ENCODE peak calls at places on chromosomes 5 and 9, in seven cellular contexts. W is stomach, U is K562, M is upper lobe of left lung, V is HL-60, P is GM23338, H is SK-N-SH. C is an unnamed sample.

GRCh38 chr9:105282870-105283621 is 38.6 kb downstream of the SLC44A1 start:
- DNase-seq in P (no peak), U (no peak), V (no peak), W (no peak), H (no peak), M (no peak), C (no peak)

GRCh38 chr9:3331801-3332200 is 194.0 kb downstream of the RFX3 start:
- DNase-seq in V (peak), P (peak), W (no peak), H (peak), M (no peak), U (peak), C (no peak)

GRCh38 chr9:133603165-133603927 is 5.8 kb downstream of the FAM163B start:
- DNase-seq in P (peak), H (no peak), U (no peak), M (no peak), V (no peak), W (no peak), C (no peak)

GRCh38 chr9:27599521-27600234 is 26.4 kb upstream of the C9orf72 start:
- DNase-seq in V (no peak), U (no peak), W (no peak), H (no peak), P (no peak), M (no peak), C (no peak)

GRCh38 chr9:38527507-38527906 is 92.9 kb downstream of the ANKRD18A start:
- DNase-seq in H (no peak), V (no peak), M (no peak), W (no peak), U (no peak), P (no peak), C (no peak)

GRCh38 chr9:28774433-28775029 is 1201.2 kb upstream of the C9orf72 start:
- DNase-seq in W (no peak), V (no peak), M (no peak), P (peak), U (no peak), H (peak), C (no peak)

GRCh38 chr9:134178781-134179551 is 14.6 kb upstream of the RNU6ATAC start:
- DNase-seq in P (no peak), M (no peak), V (no peak), W (no peak), U (no peak), H (peak), C (peak)

GRCh38 chr5:90947667-90948066 is 389.1 kb downstream of the ADGRV1 start:
- DNase-seq in U (no peak), H (no peak), V (no peak), M (no peak), P (no peak), W (no peak), C (no peak)

GRCh38 chr5:75519761-75520160 is 8.1 kb downstream of the POLK start:
- DNase-seq in U (no peak), M (no peak), V (no peak), W (no peak), P (no peak), H (no peak), C (no peak)

GRCh38 chr5:55303238-55303690 is 4.2 kb downstream of the DHX29 start:
- DNase-seq in M (peak), V (peak), W (no peak), H (no peak), U (no peak), P (no peak), C (no peak)

GRCh38 chr5:146805099-146805498 is 73.5 kb downstream of the PPP2R2B start:
- DNase-seq in P (peak), W (no peak), M (no peak), H (no peak), V (no peak), U (no peak), C (no peak)

GRCh38 chr5:37721447-37721871 is 118.4 kb downstream of the GDNF start:
- DNase-seq in H (no peak), M (no peak), U (no peak), W (no peak), P (peak), V (no peak), C (no peak)

GRCh38 chr5:172106511-172107356 is 81.3 kb downstream of the STK10 start:
- DNase-seq in H (peak), U (peak), M (peak), P (peak), W (peak), V (peak), C (peak)

GRCh38 chr5:179154991-179155955 is 95.1 kb downstream of the ZNF354C start:
- DNase-seq in H (peak), P (no peak), V (no peak), U (no peak), W (no peak), M (no peak), C (peak)

GRCh38 chr9:93891549-93892310 is 63.4 kb downstream of the BARX1 start:
- DNase-seq in H (no peak), W (peak), V (no peak), P (no peak), U (no peak), M (peak), C (peak)

GRCh38 chr5:90020575-90021535 is 388.7 kb downstream of the CETN3 start:
- DNase-seq in M (no peak), H (no peak), P (no peak), W (no peak), U (no peak), V (no peak), C (no peak)

GRCh38 chr5:6365142-6365976 is 13.0 kb downstream of the MED10 start:
- DNase-seq in W (peak), H (no peak), V (no peak), M (no peak), U (no peak), P (no peak), C (no peak)

GRCh38 chr9:137564817-137565411 is 13.2 kb downstream of the MRPL41 start:
- DNase-seq in V (no peak), H (no peak), M (no peak), U (no peak), P (no peak), W (no peak), C (peak)

GRCh38 chr9:127049044-127049443 is 73.4 kb downstream of the ANGPTL2 start:
- DNase-seq in M (peak), P (no peak), W (peak), V (peak), U (no peak), H (no peak), C (no peak)

GRCh38 chr5:128566170-128566569 is 28.1 kb upstream of the FBN2 start:
- DNase-seq in M (no peak), H (no peak), W (no peak), V (no peak), U (no peak), P (no peak), C (no peak)

GRCh38 chr5:65066787-65067506 is 298.2 kb downstream of the CWC27 start:
- DNase-seq in H (no peak), W (no peak), U (no peak), V (no peak), P (no peak), M (no peak), C (no peak)

GRCh38 chr9:133780962-133781827 is 43.0 kb upstream of the SARDH start:
- DNase-seq in V (no peak), U (no peak), W (no peak), P (no peak), H (no peak), M (no peak), C (peak)

GRCh38 chr9:100714372-100715099 is 136.7 kb downstream of the CAVIN4 start:
- DNase-seq in W (peak), U (peak), P (peak), M (peak), V (peak), H (peak), C (no peak)

GRCh38 chr9:108073823-108074222 is 584.3 kb upstream of the KLF4 start:
- DNase-seq in P (no peak), U (no peak), M (no peak), V (no peak), H (no peak), W (no peak), C (no peak)

GRCh38 chr5:647311-647710 is 35.2 kb downstream of the CEP72 start:
- DNase-seq in U (no peak), P (no peak), V (no peak), M (no peak), W (no peak), H (no peak), C (peak)

DNA sequence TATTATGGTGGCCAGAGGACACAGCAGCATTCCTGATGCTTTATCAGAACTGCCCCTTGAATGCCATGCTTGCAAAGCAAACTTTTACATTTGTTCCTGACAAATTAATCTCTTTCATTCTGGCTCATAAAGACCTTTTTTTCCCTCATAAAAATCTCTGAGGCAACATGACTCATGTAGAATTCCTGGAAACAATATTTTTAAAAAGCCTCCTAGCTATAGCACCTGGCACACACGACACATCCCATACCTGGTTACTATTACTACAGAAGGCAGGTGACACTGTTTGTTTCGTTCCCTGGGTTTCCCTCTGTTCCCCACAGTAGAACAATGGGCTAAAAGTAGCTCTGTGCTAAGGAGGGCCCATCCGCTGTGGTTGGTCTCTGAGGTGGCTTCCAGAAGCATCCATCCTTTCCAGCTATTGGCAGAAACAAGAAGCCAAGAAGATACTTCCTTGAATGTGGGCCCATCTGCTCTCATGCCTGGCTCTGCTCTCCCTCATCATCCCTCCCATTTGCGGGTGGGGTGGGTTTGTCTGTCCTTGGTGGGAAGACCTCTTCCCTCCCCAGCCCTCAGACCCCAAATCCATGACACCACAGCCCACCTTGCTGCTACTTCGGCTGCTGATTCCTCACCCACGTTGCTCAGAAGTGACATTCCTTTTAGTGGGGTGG is 59.1 kb downstream of the GALNT12 start:
- DNase-seq in P (no peak), W (no peak), M (no peak), V (no peak), U (no peak), H (no peak), C (no peak)
- H3K27ac ChIP-seq in P (no peak), W (peak), M (no peak), V (peak), U (peak), H (no peak), C (peak)

DNA sequence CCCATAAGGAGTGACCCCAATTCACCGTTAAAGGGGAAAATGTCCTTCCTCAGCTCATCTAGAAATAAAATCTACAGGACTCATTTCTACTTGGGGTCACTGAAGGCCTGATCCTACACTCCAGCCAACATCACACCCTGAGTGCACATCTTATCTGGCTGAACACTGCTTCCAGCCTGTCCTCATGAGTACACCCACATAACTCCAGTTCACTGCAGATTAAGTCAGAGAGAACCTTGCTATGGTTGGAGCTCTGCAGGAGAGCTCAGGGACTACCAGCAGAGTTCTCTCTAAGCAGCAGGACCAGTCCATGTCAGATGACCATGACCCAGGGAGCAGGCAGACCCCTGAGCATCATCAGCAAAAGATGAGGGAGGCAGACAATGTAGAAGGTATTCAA is 126.9 kb upstream of the MAP3K1 start:
- DNase-seq in H (no peak), V (no peak), U (peak), M (no peak), P (no peak), W (no peak), C (no peak)
- TF ChIP-seq POLR2AphosphoS5 in H (no peak), V (no peak), U (peak), M (no peak), P (no peak), W (no peak), C (no peak)

DNA sequence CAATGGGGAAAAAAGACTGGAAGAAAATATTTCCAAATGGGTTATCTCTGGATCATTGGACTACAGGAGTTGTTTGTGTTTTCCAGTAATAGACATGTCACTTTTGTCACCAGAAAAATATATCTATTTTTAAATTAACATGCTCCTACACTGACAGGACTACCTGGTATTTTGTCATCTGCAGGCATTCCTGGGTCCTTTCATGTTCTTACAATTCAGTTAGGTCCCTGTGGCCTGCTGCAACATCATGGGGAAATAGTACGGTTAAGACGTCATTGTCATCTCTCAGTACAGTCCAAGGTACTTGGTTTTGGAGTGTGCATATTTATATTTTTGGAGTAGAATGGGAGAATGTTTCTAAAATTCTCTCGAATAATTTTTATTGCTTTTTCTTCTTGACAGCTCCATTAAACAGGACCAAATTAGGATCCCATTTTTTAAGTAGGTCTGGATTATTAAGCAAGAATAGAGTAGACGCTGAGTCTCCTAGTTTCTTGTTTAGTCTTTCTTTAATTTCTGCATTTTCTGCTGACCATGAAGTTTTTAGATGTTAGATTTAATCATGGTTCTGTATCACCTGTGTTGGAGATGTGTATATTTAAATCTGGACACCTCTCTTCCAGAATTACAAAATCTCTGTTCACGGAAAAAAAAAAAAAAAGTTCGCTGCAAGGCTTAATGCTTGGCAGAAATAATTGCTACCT is 46.9 kb downstream of the SLC22A5 start:
- DNase-seq in H (no peak), W (no peak), P (no peak), V (no peak), M (no peak), U (no peak), C (no peak)
- H3K27ac ChIP-seq in H (no peak), W (peak), P (no peak), V (no peak), M (peak), U (no peak), C (peak)

GRCh38 chr9:14247577-14247976 is 66.4 kb downstream of the NFIB start:
- DNase-seq in P (no peak), M (no peak), H (no peak), V (no peak), W (no peak), U (no peak), C (no peak)

GRCh38 chr9:14248149-14248548 is 65.8 kb downstream of the NFIB start:
- DNase-seq in H (no peak), U (no peak), M (no peak), W (no peak), V (no peak), P (no peak), C (no peak)

GRCh38 chr9:14249527-14249926 is 64.4 kb downstream of the NFIB start:
- DNase-seq in V (no peak), U (no peak), P (no peak), M (no peak), H (no peak), W (no peak), C (no peak)

GRCh38 chr9:14250779-14251145 is 63.2 kb downstream of the NFIB start:
- DNase-seq in P (no peak), H (no peak), M (no peak), W (no peak), V (no peak), U (no peak), C (no peak)

GRCh38 chr9:14251146-14252071 is 62.5 kb downstream of the NFIB start:
- DNase-seq in V (no peak), M (peak), U (no peak), H (no peak), W (peak), P (peak), C (no peak)
- TF ChIP-seq POLR2AphosphoS5 in V (no peak), M (peak), U (no peak), H (no peak), W (peak), P (no peak), C (no peak)

GRCh38 chr9:81671880-81672280 is 17.5 kb downstream of the TLE1 start:
- DNase-seq in H (no peak), M (peak), U (no peak), W (peak), P (no peak), V (no peak), C (no peak)
- H3K27ac ChIP-seq in H (no peak), M (no peak), U (no peak), W (peak), P (no peak), V (no peak), C (no peak)

GRCh38 chr9:91917436-91917835 is 32.6 kb downstream of the ROR2 start:
- DNase-seq in P (no peak), H (no peak), M (no peak), U (no peak), W (peak), V (no peak), C (no peak)
- TF ChIP-seq POLR2AphosphoS5 in P (no peak), H (no peak), M (no peak), U (no peak), W (no peak), V (no peak), C (no peak)

DNA sequence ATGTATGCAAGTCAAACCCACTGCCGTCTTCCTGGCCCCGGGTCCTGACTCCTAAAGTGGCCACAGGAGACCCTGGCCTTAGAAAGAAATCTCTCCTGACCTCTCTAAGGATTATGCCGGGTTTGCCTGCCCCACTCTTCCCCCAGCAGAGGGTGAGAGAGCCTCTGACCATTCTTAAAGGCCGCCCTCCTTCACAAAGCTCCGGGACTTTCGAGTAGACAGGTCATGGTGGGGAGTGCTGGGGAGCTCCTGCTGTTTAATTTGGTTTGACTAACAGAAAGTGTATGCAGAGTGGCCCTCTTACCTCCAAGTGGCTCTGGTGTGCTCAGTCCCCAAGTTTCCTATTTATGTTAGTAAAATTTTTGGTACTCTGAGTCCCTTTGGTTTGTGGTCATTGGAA is 111.8 kb downstream of the LRRC70 start:
- DNase-seq in H (no peak), U (peak), V (no peak), M (no peak), P (peak), W (no peak), C (no peak)
- H3K27ac ChIP-seq in H (no peak), U (no peak), V (peak), M (peak), P (no peak), W (no peak), C (peak)

GRCh38 chr9:33124046-33124445 is 43.1 kb downstream of the B4GALT1 start:
- DNase-seq in U (no peak), V (no peak), H (no peak), W (no peak), M (no peak), P (no peak), C (peak)

GRCh38 chr9:33125441-33125840 is 41.7 kb downstream of the B4GALT1 start:
- DNase-seq in V (no peak), P (no peak), W (no peak), M (no peak), U (no peak), H (no peak), C (peak)

GRCh38 chr9:33124716-33125378 is 42.3 kb downstream of the B4GALT1 start:
- DNase-seq in W (no peak), U (no peak), P (no peak), M (no peak), H (no peak), V (no peak), C (peak)

GRCh38 chr9:33125871-33126822 is 41.0 kb downstream of the B4GALT1 start:
- DNase-seq in V (peak), H (no peak), M (no peak), W (no peak), U (peak), P (no peak), C (peak)

GRCh38 chr9:33123632-33124031 is 43.5 kb downstream of the B4GALT1 start:
- DNase-seq in W (no peak), V (no peak), M (no peak), U (no peak), H (no peak), P (no peak), C (peak)
- TF ChIP-seq POLR2AphosphoS5 in W (no peak), V (no peak), M (no peak), U (no peak), H (no peak), P (no peak), C (no peak)

C was measured in spleen.